ENCODE peak calls at places on chromosomes 6 and 20, in seven cellular contexts. V is SK-N-SH, L is mammary epithelial cell, D is PC-3, U is keratinocyte, M is neural progenitor cell, Q is hepatocyte. Y is an unnamed sample.

GRCh38 chr6:108684809-108685329 is 124.2 kb downstream of the FOXO3 start:
- DNase-seq in V (peak), L (peak), D (peak), U (no peak), M (no peak), Q (peak), Y (no peak)

GRCh38 chr6:28927856-28928255 is 4.1 kb upstream of the TRIM27 start:
- DNase-seq in V (no peak), L (no peak), D (no peak), U (no peak), M (no peak), Q (peak), Y (no peak)

GRCh38 chr20:5938456-5939029 is 11.8 kb downstream of the TRMT6 start:
- DNase-seq in V (no peak), L (no peak), D (no peak), U (no peak), M (no peak), Q (no peak), Y (no peak)

GRCh38 chr6:158043586-158044524 is 62.2 kb downstream of the SYNJ2 start:
- DNase-seq in V (no peak), L (no peak), D (no peak), U (no peak), M (no peak), Q (peak), Y (no peak)

GRCh38 chr6:75098709-75099108 is 107.1 kb downstream of the COL12A1 start:
- DNase-seq in V (no peak), L (peak), D (peak), U (peak), M (no peak), Q (peak), Y (no peak)

GRCh38 chr6:36888115-36888643 is 2.4 kb downstream of the C6orf89 start:
- DNase-seq in V (no peak), L (no peak), D (no peak), U (no peak), M (no peak), Q (no peak), Y (no peak)

GRCh38 chr20:58905236-58905635 is 52.7 kb downstream of the GNAS start:
- DNase-seq in V (no peak), L (no peak), D (no peak), U (no peak), M (no peak), Q (no peak), Y (no peak)

GRCh38 chr6:33543116-33543515 is 37.0 kb downstream of the BAK1 start:
- DNase-seq in V (no peak), L (no peak), D (no peak), U (no peak), M (no peak), Q (no peak), Y (no peak)

GRCh38 chr20:711526-711925 is 35.9 kb upstream of the SCRT2 start:
- DNase-seq in V (no peak), L (no peak), D (no peak), U (no peak), M (no peak), Q (no peak), Y (no peak)

GRCh38 chr6:127460465-127460864 is 1.3 kb upstream of the KIAA0408 start:
- DNase-seq in V (no peak), L (no peak), D (no peak), U (no peak), M (no peak), Q (no peak), Y (no peak)

GRCh38 chr6:118391086-118391485 is 157.0 kb upstream of the PLN start:
- DNase-seq in V (no peak), L (no peak), D (no peak), U (no peak), M (no peak), Q (no peak), Y (no peak)

GRCh38 chr6:52392944-52393343 is 27.2 kb upstream of the EFHC1 start:
- DNase-seq in V (no peak), L (peak), D (peak), U (no peak), M (no peak), Q (no peak), Y (no peak)

GRCh38 chr6:36545767-36546663 is 1.3 kb downstream of the STK38 start:
- DNase-seq in V (peak), L (peak), D (peak), U (no peak), M (peak), Q (peak), Y (peak)

GRCh38 chr6:159691133-159691962 is 1.7 kb downstream of the SOD2 start:
- DNase-seq in V (peak), L (peak), D (peak), U (no peak), M (peak), Q (peak), Y (peak)

GRCh38 chr6:11761744-11762620 is 16.6 kb downstream of the ADTRP start:
- DNase-seq in V (no peak), L (peak), D (no peak), U (no peak), M (no peak), Q (no peak), Y (no peak)
- H3K4me3 ChIP-seq in V (no peak), L (no peak), D (no peak), U (no peak), M (no peak), Q (no peak), Y (no peak)

DNA sequence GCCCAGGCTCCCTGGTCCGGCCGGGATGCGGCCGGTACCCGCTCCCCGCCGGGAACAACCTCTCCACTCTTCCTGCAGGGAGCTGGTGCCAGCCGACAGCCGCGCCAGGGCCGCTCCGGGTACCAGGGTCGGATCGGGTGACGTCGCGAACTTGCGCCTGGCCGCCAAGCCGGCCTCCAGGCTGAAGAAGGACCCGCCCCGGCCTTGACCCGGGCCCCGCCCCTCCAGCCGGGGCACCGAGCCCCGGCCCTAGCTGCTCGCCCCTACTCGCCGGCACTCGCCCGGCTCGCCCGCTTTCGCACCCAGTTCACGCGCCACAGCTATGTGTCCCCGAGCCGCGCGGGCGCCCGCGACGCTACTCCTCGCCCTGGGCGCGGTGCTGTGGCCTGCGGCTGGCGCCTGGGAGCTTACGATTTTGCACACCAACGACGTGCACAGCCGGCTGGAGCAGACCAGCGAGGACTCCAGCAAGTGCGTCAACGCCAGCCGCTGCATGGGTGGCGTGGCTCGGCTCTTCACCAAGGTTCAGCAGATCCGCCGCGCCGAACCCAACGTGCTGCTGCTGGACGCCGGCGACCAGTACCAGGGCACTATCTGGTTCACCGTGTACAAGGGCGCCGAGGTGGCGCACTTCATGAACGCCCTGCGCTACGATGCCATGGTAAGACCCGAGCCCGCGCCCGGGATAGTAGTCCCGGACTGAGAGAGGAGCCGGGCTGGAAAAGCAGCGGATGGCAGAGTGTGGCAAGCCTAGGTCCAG is at the start of gene NT5E:
- DNase-seq in V (peak), L (peak), D (peak), U (no peak), M (peak), Q (peak), Y (peak)
- H2AFZ ChIP-seq in V (peak), L (peak), D (peak), U (peak), M (peak), Q (peak), Y (peak)

DNA sequence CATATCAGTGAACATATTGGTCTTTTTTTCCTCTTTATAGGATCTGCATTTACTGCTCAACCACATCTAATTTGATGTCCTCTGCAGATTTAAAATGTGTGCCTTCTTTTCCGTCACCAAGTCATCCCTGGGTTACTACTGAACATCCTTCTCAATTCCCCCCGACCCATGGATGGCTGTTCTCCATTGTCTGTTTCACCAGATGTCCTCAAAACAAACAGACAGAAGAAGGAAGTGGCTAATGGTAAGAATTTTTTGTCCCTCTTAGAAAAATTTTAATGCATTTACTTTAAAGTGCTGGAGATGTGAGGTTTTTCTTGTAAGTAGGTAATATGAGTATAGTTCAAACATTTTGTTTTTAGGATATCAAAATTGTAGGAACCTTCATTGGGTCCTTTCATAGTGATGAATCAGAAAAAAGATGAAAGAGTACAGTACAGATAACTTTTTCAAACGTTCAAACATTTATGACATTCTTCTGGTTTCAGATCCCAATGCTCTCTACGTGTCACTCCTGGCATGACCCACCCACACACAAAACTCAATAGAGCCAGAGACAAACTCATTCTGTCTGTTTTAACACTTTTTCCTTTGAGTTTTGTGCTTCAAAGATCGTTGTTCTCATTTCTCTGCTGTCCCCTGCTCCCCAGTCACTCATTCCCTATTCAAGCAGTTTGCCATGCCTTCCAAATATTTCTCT is 276.4 kb downstream of the PRL start:
- DNase-seq in V (no peak), L (no peak), D (no peak), U (no peak), M (no peak), Q (no peak), Y (no peak)
- H3K4me3 ChIP-seq in V (no peak), L (no peak), D (no peak), U (no peak), M (no peak), Q (no peak), Y (no peak)

DNA sequence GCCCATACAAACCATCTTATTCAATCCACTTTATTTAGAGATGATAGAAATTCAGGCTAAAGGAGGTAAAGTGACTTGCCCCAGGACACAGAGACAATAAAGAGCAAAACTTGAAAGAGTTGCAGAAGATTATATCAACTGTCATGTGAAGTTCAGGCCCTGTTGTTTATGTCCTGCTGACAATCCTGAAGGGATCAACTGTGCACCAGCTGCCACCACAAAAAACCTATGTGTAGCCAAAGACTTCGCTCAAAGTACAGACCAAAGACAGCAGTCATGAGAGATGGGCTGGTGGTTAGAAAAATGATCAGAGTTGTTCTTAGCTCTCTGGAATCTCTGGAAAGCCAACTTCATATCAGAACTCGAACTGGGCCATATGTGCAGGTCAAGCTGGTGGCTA is 16.0 kb upstream of the CITED2 start:
- DNase-seq in V (no peak), L (no peak), D (no peak), U (no peak), M (no peak), Q (no peak), Y (no peak)
- H2AFZ ChIP-seq in V (no peak), L (no peak), D (no peak), U (no peak), M (no peak), Q (no peak), Y (no peak)